ENCODE peak calls at places on chromosomes 2 and 18, in nine cellular contexts. One of them, this sample, is unnamed.

GRCh38 chr18:9614401-9615279 is at the start of gene PPP4R1:
- DNase-seq in thyroid gland: peak; percentile 84
- DNase-seq in foreskin fibroblast: peak; percentile 56
- DNase-seq in stomach: peak; percentile 79
- DNase-seq in H1: peak; percentile 88
- DNase-seq in fibroblast of the aortic adventitia: peak; percentile 50
- DNase-seq in fibroblast of lung: peak; percentile 72
- DNase-seq in upper lobe of left lung: peak; percentile 85
- DNase-seq in left lung: peak; percentile 95
- DNase-seq in this sample: peak; percentile 54

GRCh38 chr18:525066-525797 is 24.7 kb upstream of the COLEC12 start:
- DNase-seq in thyroid gland: no peak
- DNase-seq in foreskin fibroblast: peak; percentile 80
- DNase-seq in stomach: no peak
- DNase-seq in H1: no peak
- DNase-seq in fibroblast of the aortic adventitia: peak; percentile 75
- DNase-seq in fibroblast of lung: peak; percentile 83
- DNase-seq in upper lobe of left lung: no peak
- DNase-seq in left lung: no peak
- DNase-seq in this sample: peak; percentile 96

GRCh38 chr2:128445533-128445900 is 126.8 kb upstream of the HS6ST1 start:
- DNase-seq in thyroid gland: no peak
- DNase-seq in foreskin fibroblast: no peak
- DNase-seq in stomach: peak; percentile 17
- DNase-seq in H1: no peak
- DNase-seq in fibroblast of the aortic adventitia: no peak
- DNase-seq in fibroblast of lung: no peak
- DNase-seq in upper lobe of left lung: no peak
- DNase-seq in left lung: no peak
- DNase-seq in this sample: no peak

GRCh38 chr2:113224647-113225046 is 50.9 kb downstream of the PSD4 start:
- DNase-seq in thyroid gland: no peak
- DNase-seq in foreskin fibroblast: no peak
- DNase-seq in stomach: no peak
- DNase-seq in H1: no peak
- DNase-seq in fibroblast of the aortic adventitia: no peak
- DNase-seq in fibroblast of lung: no peak
- DNase-seq in upper lobe of left lung: no peak
- DNase-seq in left lung: no peak
- DNase-seq in this sample: no peak

GRCh38 chr2:232891621-232892071 is 21.6 kb downstream of the SNORC start:
- DNase-seq in thyroid gland: no peak
- DNase-seq in foreskin fibroblast: peak; percentile 50
- DNase-seq in stomach: no peak
- DNase-seq in H1: no peak
- DNase-seq in fibroblast of the aortic adventitia: peak; percentile 83
- DNase-seq in fibroblast of lung: peak; percentile 87
- DNase-seq in upper lobe of left lung: no peak
- DNase-seq in left lung: peak; percentile 25
- DNase-seq in this sample: peak; percentile 66

GRCh38 chr2:49044265-49044664 is 110.0 kb downstream of the FSHR start:
- DNase-seq in thyroid gland: no peak
- DNase-seq in foreskin fibroblast: no peak
- DNase-seq in stomach: no peak
- DNase-seq in H1: no peak
- DNase-seq in fibroblast of the aortic adventitia: no peak
- DNase-seq in fibroblast of lung: no peak
- DNase-seq in upper lobe of left lung: no peak
- DNase-seq in left lung: no peak
- DNase-seq in this sample: no peak

GRCh38 chr18:51091270-51091669 is 61.3 kb downstream of the SMAD4 start:
- DNase-seq in thyroid gland: no peak
- DNase-seq in foreskin fibroblast: no peak
- DNase-seq in stomach: no peak
- DNase-seq in H1: no peak
- DNase-seq in fibroblast of the aortic adventitia: no peak
- DNase-seq in fibroblast of lung: no peak
- DNase-seq in upper lobe of left lung: no peak
- DNase-seq in left lung: no peak
- DNase-seq in this sample: no peak

GRCh38 chr2:32135409-32135808 is 30.3 kb upstream of the SLC30A6 start:
- DNase-seq in thyroid gland: no peak
- DNase-seq in foreskin fibroblast: peak; percentile 45
- DNase-seq in stomach: no peak
- DNase-seq in H1: no peak
- DNase-seq in fibroblast of the aortic adventitia: peak; percentile 72
- DNase-seq in fibroblast of lung: peak; percentile 82
- DNase-seq in upper lobe of left lung: no peak
- DNase-seq in left lung: no peak
- DNase-seq in this sample: peak; percentile 78

GRCh38 chr2:241049739-241050623 is 51.6 kb downstream of the SNED1 start:
- DNase-seq in thyroid gland: no peak
- DNase-seq in foreskin fibroblast: no peak
- DNase-seq in stomach: no peak
- DNase-seq in H1: peak; percentile 86
- DNase-seq in fibroblast of the aortic adventitia: no peak
- DNase-seq in fibroblast of lung: peak; percentile 32
- DNase-seq in upper lobe of left lung: peak; percentile 16
- DNase-seq in left lung: peak; percentile 72
- DNase-seq in this sample: no peak

GRCh38 chr18:75854174-75854573 is 426.7 kb upstream of the SMIM21 start:
- DNase-seq in thyroid gland: no peak
- DNase-seq in foreskin fibroblast: no peak
- DNase-seq in stomach: no peak
- DNase-seq in H1: peak; percentile 79
- DNase-seq in fibroblast of the aortic adventitia: no peak
- DNase-seq in fibroblast of lung: no peak
- DNase-seq in upper lobe of left lung: no peak
- DNase-seq in left lung: no peak
- DNase-seq in this sample: no peak

GRCh38 chr18:23453657-23454011 is 547 bp downstream of the RIOK3 start:
- DNase-seq in thyroid gland: no peak
- DNase-seq in foreskin fibroblast: peak; percentile 18
- DNase-seq in stomach: no peak
- DNase-seq in H1: no peak
- DNase-seq in fibroblast of the aortic adventitia: peak; percentile 73
- DNase-seq in fibroblast of lung: peak; percentile 74
- DNase-seq in upper lobe of left lung: no peak
- DNase-seq in left lung: no peak
- DNase-seq in this sample: peak; percentile 64

GRCh38 chr2:232013701-232014353 is 52.3 kb downstream of the DIS3L2 start:
- DNase-seq in thyroid gland: no peak
- DNase-seq in foreskin fibroblast: peak; percentile 83
- DNase-seq in stomach: no peak
- DNase-seq in H1: no peak
- DNase-seq in fibroblast of the aortic adventitia: peak; percentile 82
- DNase-seq in fibroblast of lung: peak; percentile 96
- DNase-seq in upper lobe of left lung: no peak
- DNase-seq in left lung: no peak
- DNase-seq in this sample: peak; percentile 91

GRCh38 chr2:101063753-101064502 is 61.8 kb downstream of the RPL31 start:
- DNase-seq in thyroid gland: no peak
- DNase-seq in foreskin fibroblast: peak; percentile 33
- DNase-seq in stomach: no peak
- DNase-seq in H1: no peak
- DNase-seq in fibroblast of the aortic adventitia: peak; percentile 74
- DNase-seq in fibroblast of lung: peak; percentile 56
- DNase-seq in upper lobe of left lung: no peak
- DNase-seq in left lung: no peak
- DNase-seq in this sample: peak; percentile 71

GRCh38 chr2:102439065-102439695 is 16.2 kb downstream of the IL18RAP start:
- DNase-seq in thyroid gland: peak; percentile 14
- DNase-seq in foreskin fibroblast: peak; percentile 30
- DNase-seq in stomach: no peak
- DNase-seq in H1: no peak
- DNase-seq in fibroblast of the aortic adventitia: peak; percentile 53
- DNase-seq in fibroblast of lung: peak; percentile 82
- DNase-seq in upper lobe of left lung: no peak
- DNase-seq in left lung: no peak
- DNase-seq in this sample: peak; percentile 67

GRCh38 chr2:20635698-20636584 is 15.0 kb downstream of the HS1BP3 start:
- DNase-seq in thyroid gland: peak; percentile 85
- DNase-seq in foreskin fibroblast: peak; percentile 79
- DNase-seq in stomach: peak; percentile 91
- DNase-seq in H1: peak; percentile 96
- DNase-seq in fibroblast of the aortic adventitia: peak; percentile 80
- DNase-seq in fibroblast of lung: peak; percentile 61
- DNase-seq in upper lobe of left lung: peak; percentile 86
- DNase-seq in left lung: peak; percentile 92
- DNase-seq in this sample: peak; percentile 82

GRCh38 chr2:20565101-20565622 is 85.7 kb downstream of the HS1BP3 start:
- DNase-seq in thyroid gland: no peak
- DNase-seq in foreskin fibroblast: no peak
- DNase-seq in stomach: no peak
- DNase-seq in H1: no peak
- DNase-seq in fibroblast of the aortic adventitia: no peak
- DNase-seq in fibroblast of lung: no peak
- DNase-seq in upper lobe of left lung: no peak
- DNase-seq in left lung: peak; percentile 34
- DNase-seq in this sample: no peak

GRCh38 chr2:41909584-41909983 is 138.2 kb upstream of the PKDCC start:
- DNase-seq in thyroid gland: no peak
- DNase-seq in foreskin fibroblast: no peak
- DNase-seq in stomach: no peak
- DNase-seq in H1: no peak
- DNase-seq in fibroblast of the aortic adventitia: no peak
- DNase-seq in fibroblast of lung: peak; percentile 22
- DNase-seq in upper lobe of left lung: no peak
- DNase-seq in left lung: no peak
- DNase-seq in this sample: no peak

GRCh38 chr2:157875720-157876065 is 437 bp downstream of the ACVR1 start:
- DNase-seq in thyroid gland: peak; percentile 61
- DNase-seq in foreskin fibroblast: peak; percentile 30
- DNase-seq in stomach: peak; percentile 66
- DNase-seq in H1: no peak
- DNase-seq in fibroblast of the aortic adventitia: peak; percentile 4
- DNase-seq in fibroblast of lung: peak; percentile 35
- DNase-seq in upper lobe of left lung: peak; percentile 50
- DNase-seq in left lung: peak; percentile 93
- DNase-seq in this sample: no peak

GRCh38 chr2:66324924-66325583 is 109.9 kb upstream of the MEIS1 start:
- DNase-seq in thyroid gland: no peak
- DNase-seq in foreskin fibroblast: no peak
- DNase-seq in stomach: no peak
- DNase-seq in H1: no peak
- DNase-seq in fibroblast of the aortic adventitia: no peak
- DNase-seq in fibroblast of lung: no peak
- DNase-seq in upper lobe of left lung: no peak
- DNase-seq in left lung: no peak
- DNase-seq in this sample: no peak

GRCh38 chr2:43950383-43951008 is 45.3 kb downstream of the LRPPRC start:
- DNase-seq in thyroid gland: no peak
- DNase-seq in foreskin fibroblast: no peak
- DNase-seq in stomach: no peak
- DNase-seq in H1: no peak
- DNase-seq in fibroblast of the aortic adventitia: peak; percentile 55
- DNase-seq in fibroblast of lung: peak; percentile 36
- DNase-seq in upper lobe of left lung: no peak
- DNase-seq in left lung: no peak
- DNase-seq in this sample: peak; percentile 44
- TF ChIP-seq CTCF in thyroid gland: no peak
- TF ChIP-seq CTCF in foreskin fibroblast: peak; percentile 26
- TF ChIP-seq CTCF in stomach: no peak
- TF ChIP-seq CTCF in H1: no peak
- TF ChIP-seq CTCF in fibroblast of the aortic adventitia: peak; percentile 37
- TF ChIP-seq CTCF in fibroblast of lung: no peak
- TF ChIP-seq CTCF in upper lobe of left lung: no peak
- TF ChIP-seq CTCF in left lung: no peak
- TF ChIP-seq CTCF in this sample: peak; percentile 33

GRCh38 chr2:64807417-64807816 is 153.7 kb upstream of the SERTAD2 start:
- DNase-seq in thyroid gland: no peak
- DNase-seq in foreskin fibroblast: peak; percentile 100
- DNase-seq in stomach: no peak
- DNase-seq in H1: no peak
- DNase-seq in fibroblast of the aortic adventitia: peak; percentile 99
- DNase-seq in fibroblast of lung: peak; percentile 100
- DNase-seq in upper lobe of left lung: peak; percentile 70
- DNase-seq in left lung: no peak
- DNase-seq in this sample: peak; percentile 100
- H3K4me3 ChIP-seq in thyroid gland: no peak overlapping the region
- H3K4me3 ChIP-seq in foreskin fibroblast: no peak overlapping the region
- H3K4me3 ChIP-seq in stomach: no peak overlapping the region
- H3K4me3 ChIP-seq in H1: no peak overlapping the region
- H3K4me3 ChIP-seq in fibroblast of the aortic adventitia: no peak overlapping the region
- H3K4me3 ChIP-seq in fibroblast of lung: no peak overlapping the region
- H3K4me3 ChIP-seq in upper lobe of left lung: no peak overlapping the region
- H3K4me3 ChIP-seq in left lung: no peak overlapping the region
- H3K4me3 ChIP-seq in this sample: no peak overlapping the region

GRCh38 chr2:105391763-105392662 is 6.8 kb downstream of the FHL2 start:
- DNase-seq in thyroid gland: no peak
- DNase-seq in foreskin fibroblast: no peak
- DNase-seq in stomach: no peak
- DNase-seq in H1: no peak
- DNase-seq in fibroblast of the aortic adventitia: peak; percentile 37
- DNase-seq in fibroblast of lung: peak; percentile 49
- DNase-seq in upper lobe of left lung: no peak
- DNase-seq in left lung: no peak
- DNase-seq in this sample: no peak
- TF ChIP-seq CTCF in thyroid gland: no peak
- TF ChIP-seq CTCF in foreskin fibroblast: no peak
- TF ChIP-seq CTCF in stomach: no peak
- TF ChIP-seq CTCF in H1: no peak
- TF ChIP-seq CTCF in fibroblast of the aortic adventitia: no peak
- TF ChIP-seq CTCF in fibroblast of lung: no peak
- TF ChIP-seq CTCF in upper lobe of left lung: no peak
- TF ChIP-seq CTCF in left lung: no peak
- TF ChIP-seq CTCF in this sample: no peak

GRCh38 chr18:67408240-67408639 is 108.3 kb downstream of the DSEL start:
- DNase-seq in thyroid gland: no peak
- DNase-seq in foreskin fibroblast: no peak
- DNase-seq in stomach: no peak
- DNase-seq in H1: no peak
- DNase-seq in fibroblast of the aortic adventitia: no peak
- DNase-seq in fibroblast of lung: peak; percentile 65
- DNase-seq in upper lobe of left lung: no peak
- DNase-seq in left lung: no peak
- DNase-seq in this sample: peak; percentile 26

GRCh38 chr18:67410671-67411070 is 105.8 kb downstream of the DSEL start:
- DNase-seq in thyroid gland: no peak
- DNase-seq in foreskin fibroblast: peak; percentile 31
- DNase-seq in stomach: no peak
- DNase-seq in H1: no peak
- DNase-seq in fibroblast of the aortic adventitia: peak; percentile 70
- DNase-seq in fibroblast of lung: peak; percentile 73
- DNase-seq in upper lobe of left lung: no peak
- DNase-seq in left lung: no peak
- DNase-seq in this sample: peak; percentile 38

GRCh38 chr18:67406678-67407077 is 109.8 kb downstream of the DSEL start:
- DNase-seq in thyroid gland: no peak
- DNase-seq in foreskin fibroblast: no peak
- DNase-seq in stomach: no peak
- DNase-seq in H1: no peak
- DNase-seq in fibroblast of the aortic adventitia: no peak
- DNase-seq in fibroblast of lung: no peak
- DNase-seq in upper lobe of left lung: no peak
- DNase-seq in left lung: no peak
- DNase-seq in this sample: no peak

DNA sequence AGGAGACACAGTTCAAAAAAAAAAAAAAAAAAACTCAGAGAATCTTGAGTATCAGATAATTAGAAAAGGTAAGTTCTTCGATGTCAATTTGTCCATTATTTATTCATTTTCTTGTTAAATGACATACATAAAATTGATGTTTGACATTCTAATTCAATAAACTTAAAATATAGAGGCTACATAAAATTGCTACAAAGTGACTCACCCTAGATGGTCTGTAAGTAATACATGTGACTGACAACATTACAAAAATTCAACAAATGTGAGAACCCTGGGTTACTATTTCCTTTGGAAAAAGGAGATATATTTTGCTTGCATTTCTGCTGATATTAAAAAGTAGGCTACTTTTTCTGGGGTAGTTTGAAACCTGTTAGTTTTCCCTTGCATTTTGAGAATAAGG is 106.4 kb downstream of the DSEL start:
- DNase-seq in thyroid gland: no peak
- DNase-seq in foreskin fibroblast: no peak
- DNase-seq in stomach: no peak
- DNase-seq in H1: no peak
- DNase-seq in fibroblast of the aortic adventitia: no peak
- DNase-seq in fibroblast of lung: peak; percentile 46
- DNase-seq in upper lobe of left lung: no peak
- DNase-seq in left lung: no peak
- DNase-seq in this sample: peak; percentile 20
- H3K4me3 ChIP-seq in thyroid gland: no peak overlapping the region
- H3K4me3 ChIP-seq in foreskin fibroblast: no peak overlapping the region
- H3K4me3 ChIP-seq in stomach: no peak overlapping the region
- H3K4me3 ChIP-seq in H1: no peak overlapping the region
- H3K4me3 ChIP-seq in fibroblast of the aortic adventitia: no peak overlapping the region
- H3K4me3 ChIP-seq in fibroblast of lung: no peak overlapping the region
- H3K4me3 ChIP-seq in upper lobe of left lung: no peak overlapping the region
- H3K4me3 ChIP-seq in left lung: no peak overlapping the region
- H3K4me3 ChIP-seq in this sample: no peak overlapping the region

This sample was measured in fibroblast of mammary gland.